ENCODE peak calls at places on chromosomes 4 and X, in eight cellular contexts. V is GM23338; J is transverse colon; A is foreskin fibroblast; W is naive thymus-derived CD4-positive, alpha-beta T cell; H is astrocyte of the spinal cord; C is AG10803; P is A549. D is an unnamed sample.

GRCh38 chr4:81358173-81358572 is 113.5 kb downstream of the RASGEF1B start:
- DNase-seq in V (no peak), J (no peak), A (no peak), W (no peak), H (no peak), C (no peak), P (no peak), D (no peak)

GRCh38 chrX:30027636-30028035 is 187.7 kb upstream of the MAGEB2 start:
- DNase-seq in V (peak), J (no peak), A (no peak), W (no peak), H (no peak), C (no peak), P (no peak), D (no peak)

GRCh38 chr4:163191999-163192398 is 25.3 kb upstream of the NAF1 start:
- DNase-seq in V (peak), J (no peak), A (no peak), W (no peak), H (no peak), C (peak), P (peak), D (peak)

GRCh38 chrX:69507500-69507789 is 3.3 kb downstream of the NALF2 start:
- DNase-seq in V (no peak), J (no peak), A (no peak), W (no peak), H (no peak), C (no peak), P (no peak), D (no peak)

GRCh38 chr4:76090241-76090691 is 15.8 kb downstream of the ART3 start:
- DNase-seq in V (no peak), J (no peak), A (peak), W (no peak), H (peak), C (peak), P (no peak), D (no peak)

GRCh38 chr4:74886490-74886889 is 46.4 kb upstream of the PARM1 start:
- DNase-seq in V (no peak), J (no peak), A (peak), W (no peak), H (peak), C (peak), P (peak), D (no peak)

GRCh38 chrX:109974906-109975655 is 27.8 kb upstream of the TMEM164 start:
- DNase-seq in V (no peak), J (no peak), A (peak), W (no peak), H (peak), C (no peak), P (no peak), D (no peak)

GRCh38 chr4:136818811-136819210 is 713.5 kb downstream of the PCDH18 start:
- DNase-seq in V (no peak), J (no peak), A (no peak), W (no peak), H (peak), C (no peak), P (no peak), D (no peak)

GRCh38 chrX:66633541-66633940 is 5.3 kb downstream of the EDA2R start:
- DNase-seq in V (no peak), J (no peak), A (peak), W (no peak), H (peak), C (peak), P (no peak), D (no peak)

GRCh38 chr4:124095596-124095995 is 616.9 kb downstream of the ANKRD50 start:
- DNase-seq in V (no peak), J (no peak), A (peak), W (no peak), H (no peak), C (peak), P (no peak), D (no peak)

GRCh38 chrX:141220342-141221008 is 21.8 kb downstream of the SPANXC start:
- DNase-seq in V (no peak), J (no peak), A (peak), W (no peak), H (peak), C (peak), P (peak), D (no peak)

GRCh38 chrX:155148724-155149537 is 67.3 kb upstream of the VBP1 start:
- DNase-seq in V (peak), J (peak), A (peak), W (peak), H (peak), C (peak), P (peak), D (peak)

GRCh38 chrX:154541896-154542722 is 4.5 kb downstream of the G6PD start:
- DNase-seq in V (no peak), J (peak), A (peak), W (no peak), H (peak), C (peak), P (peak), D (no peak)

GRCh38 chr4:15145709-15146108 is 143.4 kb downstream of the CPEB2 start:
- DNase-seq in V (no peak), J (no peak), A (no peak), W (no peak), H (no peak), C (no peak), P (no peak), D (no peak)

GRCh38 chr4:78520808-78521226 is 30.8 kb upstream of the ANXA3 start:
- DNase-seq in V (no peak), J (no peak), A (no peak), W (no peak), H (peak), C (peak), P (no peak), D (no peak)

GRCh38 chr4:7761720-7762119 is 177.9 kb downstream of the AFAP1 start:
- DNase-seq in V (peak), J (peak), A (peak), W (peak), H (no peak), C (peak), P (peak), D (peak)

GRCh38 chrX:155505296-155505695 is 46.9 kb upstream of the F8A3 start:
- DNase-seq in V (no peak), J (no peak), A (no peak), W (no peak), H (no peak), C (no peak), P (no peak), D (no peak)

GRCh38 chr4:63618883-63619573 is 790.2 kb downstream of the TECRL start:
- DNase-seq in V (no peak), J (no peak), A (no peak), W (no peak), H (no peak), C (no peak), P (no peak), D (no peak)

GRCh38 chr4:1192493-1193205 is 20.3 kb upstream of the SPON2 start:
- DNase-seq in V (no peak), J (peak), A (no peak), W (no peak), H (no peak), C (no peak), P (peak), D (no peak)

GRCh38 chr4:183746305-183747229 is 87.5 kb downstream of the TRAPPC11 start:
- DNase-seq in V (no peak), J (no peak), A (no peak), W (no peak), H (no peak), C (no peak), P (no peak), D (no peak)

GRCh38 chr4:150385606-150386005 is 196.3 kb upstream of the MAB21L2 start:
- DNase-seq in V (peak), J (no peak), A (peak), W (no peak), H (peak), C (peak), P (no peak), D (no peak)

GRCh38 chr4:88138561-88138960 is 19.9 kb downstream of the ABCG2 start:
- DNase-seq in V (no peak), J (no peak), A (peak), W (no peak), H (peak), C (peak), P (peak), D (no peak)

GRCh38 chr4:123418486-123418931 is 21.9 kb downstream of the SPRY1 start:
- DNase-seq in V (peak), J (no peak), A (peak), W (no peak), H (peak), C (peak), P (no peak), D (no peak)

GRCh38 chrX:152530967-152531366 is 79.9 kb upstream of the GABRA3 start:
- DNase-seq in V (no peak), J (no peak), A (no peak), W (no peak), H (no peak), C (no peak), P (no peak), D (no peak)

GRCh38 chr4:3703677-3704521 is 62.3 kb upstream of the ADRA2C start:
- DNase-seq in V (peak), J (no peak), A (no peak), W (no peak), H (no peak), C (no peak), P (no peak), D (no peak)

GRCh38 chr4:135601351-135601750 is 1399.8 kb upstream of the PABPC4L start:
- DNase-seq in V (no peak), J (no peak), A (no peak), W (no peak), H (no peak), C (no peak), P (no peak), D (no peak)

GRCh38 chr4:88503344-88503743 is 20.2 kb downstream of the PYURF start:
- DNase-seq in V (no peak), J (no peak), A (no peak), W (no peak), H (no peak), C (no peak), P (no peak), D (no peak)

GRCh38 chr4:99209671-99210070 is 9.4 kb downstream of the ADH6 start:
- DNase-seq in V (no peak), J (no peak), A (peak), W (no peak), H (no peak), C (peak), P (no peak), D (no peak)

GRCh38 chrX:31580726-31581125 is 508.9 kb upstream of the FTHL17 start:
- DNase-seq in V (peak), J (no peak), A (peak), W (no peak), H (peak), C (peak), P (no peak), D (no peak)

GRCh38 chrX:33721927-33722326 is 410.2 kb downstream of the FAM47A start:
- DNase-seq in V (no peak), J (no peak), A (no peak), W (no peak), H (no peak), C (no peak), P (no peak), D (no peak)

GRCh38 chrX:33726281-33727160 is 405.6 kb downstream of the FAM47A start:
- DNase-seq in V (peak), J (no peak), A (no peak), W (no peak), H (no peak), C (no peak), P (no peak), D (no peak)

DNA sequence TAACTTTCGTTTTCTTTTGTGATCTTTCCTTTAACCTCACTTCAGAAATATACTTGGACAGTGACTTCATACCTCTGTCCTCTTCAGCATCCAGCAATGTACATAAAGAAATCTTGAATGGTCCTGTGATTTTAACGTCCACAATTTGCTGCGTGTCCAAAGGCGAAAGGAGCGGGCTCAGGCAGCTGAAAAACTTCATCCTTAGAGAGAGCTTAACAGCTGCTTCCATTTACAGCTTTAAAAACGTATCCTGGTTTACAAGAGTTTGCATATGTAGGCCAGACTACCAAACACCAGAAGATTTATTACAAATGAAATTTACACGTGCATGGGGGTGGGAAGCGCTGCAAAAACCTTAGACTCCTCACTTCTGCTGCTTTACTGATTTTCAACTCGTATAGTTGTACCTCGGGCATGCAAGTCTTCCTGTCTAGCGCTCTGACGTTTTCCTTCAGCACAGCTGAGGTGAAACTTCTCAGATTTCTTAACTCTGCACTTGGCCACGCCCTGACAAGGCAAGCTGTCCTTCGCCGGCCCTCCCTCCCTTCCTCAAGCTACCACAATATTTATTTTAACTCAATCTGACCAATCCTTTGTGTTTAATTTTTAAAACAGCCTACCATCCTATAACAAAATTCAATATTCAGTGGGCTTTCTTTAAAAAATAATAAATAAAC is 406.4 kb downstream of the FAM47A start:
- DNase-seq in V (peak), J (no peak), A (no peak), W (no peak), H (peak), C (no peak), P (peak), D (peak)
- H3K4me3 ChIP-seq in V (peak), J (peak), A (no peak), W (no peak), H (peak), C (no peak), P (no peak), D (no peak)

DNA sequence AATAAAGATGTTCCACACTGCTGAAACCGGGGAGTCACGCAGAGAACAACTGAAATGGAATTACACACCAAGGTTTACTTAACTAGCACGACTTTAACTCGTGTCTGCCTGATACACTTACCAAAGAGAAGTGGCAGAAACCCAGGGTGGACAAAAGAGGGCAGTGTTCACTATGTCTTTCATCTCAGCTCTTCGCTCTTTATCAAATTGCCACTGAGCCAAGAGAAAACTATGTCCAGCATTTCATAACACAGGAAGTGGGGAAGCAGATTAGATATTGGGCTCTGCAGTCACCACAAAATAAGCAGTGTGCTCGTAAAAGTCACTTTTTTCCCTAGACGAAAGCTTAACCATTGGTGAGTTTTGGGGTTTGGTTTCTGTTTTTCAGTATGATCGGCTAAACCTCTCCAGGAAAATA is 155.7 kb downstream of the CHIC2 start:
- DNase-seq in V (peak), J (peak), A (peak), W (no peak), H (peak), C (peak), P (peak), D (peak)
- H3K4me3 ChIP-seq in V (no peak), J (peak), A (peak), W (no peak), H (peak), C (peak), P (no peak), D (no peak)

GRCh38 chr4:16897351-16897750 is 1.1 kb downstream of the LDB2 start:
- DNase-seq in V (peak), J (no peak), A (peak), W (no peak), H (peak), C (no peak), P (no peak), D (no peak)
- H3K4me3 ChIP-seq in V (peak), J (peak), A (peak), W (no peak), H (peak), C (peak), P (no peak), D (no peak)

GRCh38 chrX:47649302-47649701 is 1.1 kb downstream of the ELK1 start:
- DNase-seq in V (no peak), J (no peak), A (no peak), W (no peak), H (no peak), C (no peak), P (no peak), D (no peak)
- H3K4me3 ChIP-seq in V (peak), J (peak), A (peak), W (peak), H (peak), C (peak), P (peak), D (peak)

GRCh38 chrX:79366556-79366887 is 612 bp downstream of the ITM2A start:
- DNase-seq in V (no peak), J (no peak), A (no peak), W (no peak), H (no peak), C (no peak), P (no peak), D (no peak)

GRCh38 chrX:79365591-79365990 is 1.5 kb downstream of the ITM2A start:
- DNase-seq in V (no peak), J (no peak), A (no peak), W (no peak), H (no peak), C (no peak), P (no peak), D (no peak)

GRCh38 chrX:79367907-79368306 is 773 bp upstream of the ITM2A start:
- DNase-seq in V (peak), J (no peak), A (no peak), W (no peak), H (no peak), C (no peak), P (no peak), D (no peak)

GRCh38 chrX:79369871-79370270 is 2.7 kb upstream of the ITM2A start:
- DNase-seq in V (no peak), J (no peak), A (no peak), W (no peak), H (no peak), C (no peak), P (no peak), D (no peak)

GRCh38 chrX:79366888-79367749 is at the start of gene ITM2A:
- DNase-seq in V (peak), J (peak), A (peak), W (peak), H (no peak), C (no peak), P (no peak), D (peak)
- H3K4me3 ChIP-seq in V (peak), J (peak), A (peak), W (peak), H (peak), C (no peak), P (peak), D (peak)

GRCh38 chr4:109801895-109802319 is at the start of gene CFI:
- DNase-seq in V (no peak), J (no peak), A (peak), W (no peak), H (peak), C (peak), P (no peak), D (no peak)

GRCh38 chr4:109798866-109799265 is 2.9 kb downstream of the CFI start:
- DNase-seq in V (peak), J (no peak), A (no peak), W (no peak), H (no peak), C (no peak), P (no peak), D (no peak)

GRCh38 chr4:109803924-109804571 is 2.2 kb upstream of the CFI start:
- DNase-seq in V (peak), J (peak), A (peak), W (no peak), H (peak), C (peak), P (peak), D (no peak)

DNA sequence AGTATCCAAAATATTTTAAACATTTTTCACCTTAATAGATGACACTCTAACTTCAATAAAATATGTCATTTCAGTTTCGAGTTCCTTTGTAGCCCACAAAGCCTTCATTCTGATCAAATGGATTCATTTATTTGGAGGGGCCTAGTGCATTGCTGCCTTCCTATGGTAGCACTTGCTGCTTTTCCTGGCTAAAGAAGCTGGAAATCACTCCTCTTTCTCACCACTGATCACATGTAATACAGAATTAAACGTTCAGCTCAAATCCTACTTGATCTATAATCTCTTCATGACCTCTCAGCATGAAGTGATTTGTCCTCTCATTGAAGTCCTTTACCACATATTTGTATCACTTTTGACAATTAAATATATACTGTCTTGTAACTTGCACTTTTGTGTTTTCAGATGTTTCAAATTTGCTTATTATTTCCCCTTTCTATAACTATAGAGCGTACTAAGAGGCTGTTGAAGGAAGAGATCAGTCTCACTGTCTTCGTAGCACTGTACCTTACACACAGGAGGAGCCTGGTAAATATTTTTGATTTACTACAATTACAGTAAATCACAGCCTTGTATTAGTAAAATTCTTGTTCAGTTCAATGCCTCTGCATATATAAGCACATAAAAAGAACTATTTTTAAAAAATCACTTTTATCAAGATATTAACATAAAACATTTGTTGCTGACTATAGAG is 555 bp downstream of the CFI start:
- DNase-seq in V (no peak), J (no peak), A (no peak), W (no peak), H (peak), C (no peak), P (no peak), D (no peak)
- H3K4me3 ChIP-seq in V (no peak), J (no peak), A (no peak), W (no peak), H (peak), C (no peak), P (no peak), D (no peak)

GRCh38 chr4:121765368-121765705 is 373 bp upstream of the SMIM43 start:
- DNase-seq in V (no peak), J (no peak), A (no peak), W (no peak), H (no peak), C (no peak), P (no peak), D (no peak)

GRCh38 chr4:121765941-121766538 is 1.1 kb upstream of the SMIM43 start:
- DNase-seq in V (peak), J (no peak), A (no peak), W (no peak), H (no peak), C (no peak), P (no peak), D (no peak)

GRCh38 chr4:121764303-121764701 is 662 bp downstream of the SMIM43 start:
- DNase-seq in V (no peak), J (no peak), A (no peak), W (no peak), H (no peak), C (no peak), P (no peak), D (no peak)

GRCh38 chr4:121769341-121769740 is 4.4 kb upstream of the SMIM43 start:
- DNase-seq in V (no peak), J (no peak), A (no peak), W (no peak), H (no peak), C (no peak), P (no peak), D (no peak)

GRCh38 chr4:121764702-121765367 is at the start of gene SMIM43:
- DNase-seq in V (peak), J (no peak), A (peak), W (no peak), H (no peak), C (peak), P (no peak), D (no peak)
- H3K4me3 ChIP-seq in V (peak), J (peak), A (peak), W (peak), H (peak), C (peak), P (peak), D (no peak)

GRCh38 chr4:41060352-41061318 is 153.7 kb downstream of the APBB2 start:
- DNase-seq in V (no peak), J (peak), A (peak), W (no peak), H (no peak), C (peak), P (no peak), D (no peak)
- H3K4me3 ChIP-seq in V (no peak), J (no peak), A (no peak), W (no peak), H (no peak), C (no peak), P (no peak), D (no peak)

GRCh38 chr4:56051049-56051709 is 102.4 kb downstream of the CEP135 start:
- DNase-seq in V (no peak), J (no peak), A (no peak), W (no peak), H (no peak), C (no peak), P (no peak), D (no peak)
- H3K4me3 ChIP-seq in V (no peak), J (no peak), A (no peak), W (no peak), H (no peak), C (no peak), P (no peak), D (no peak)

D was measured in Jurkat, Clone E6-1.